ENCODE peak calls at places on chromosomes 4 and X, in four cellular contexts. T is H7, U is astrocyte, Z is mammary epithelial cell. B is an unnamed sample. For H3K36me3 and H3K27me3, the result is how much of the 10 kb centered on the place peaks cover.

GRCh38 chrX:125293792-125294780 is 25.6 kb upstream of the TEX13C start:
- DNase-seq in U (no peak), Z (no peak), T (no peak), B (no peak)

GRCh38 chr4:13329963-13330362 is 154.2 kb downstream of the RAB28 start:
- DNase-seq in T (no peak), Z (peak), U (peak), B (no peak)

GRCh38 chr4:12697970-12698369 is 786.2 kb downstream of the RAB28 start:
- DNase-seq in T (no peak), Z (no peak), U (no peak), B (no peak)

GRCh38 chr4:36243355-36244256 is 708 bp downstream of the ARAP2 start:
- DNase-seq in U (peak), T (peak), Z (peak), B (no peak)

GRCh38 chrX:78092296-78092695 is 11.8 kb upstream of the PGK1 start:
- DNase-seq in U (peak), Z (peak), T (peak), B (no peak)

GRCh38 chr4:113495790-113496189 is 265.7 kb downstream of the CAMK2D start:
- DNase-seq in T (no peak), U (no peak), Z (no peak), B (no peak)

GRCh38 chrX:39017062-39017461 is 215.8 kb downstream of the MID1IP1 start:
- DNase-seq in T (no peak), U (no peak), Z (no peak), B (no peak)

GRCh38 chrX:101602077-101602476 is 15.7 kb downstream of the ARMCX6 start:
- DNase-seq in T (no peak), U (no peak), Z (no peak), B (no peak)

GRCh38 chr4:1683903-1684755 is at the start of gene FAM53A:
- DNase-seq in U (peak), Z (peak), T (peak), B (no peak)

GRCh38 chrX:16839852-16840460 is 30.2 kb downstream of the RBBP7 start:
- DNase-seq in U (peak), T (peak), Z (peak), B (no peak)

GRCh38 chrX:37455381-37455780 is 106.2 kb downstream of the PRRG1 start:
- DNase-seq in T (no peak), Z (peak), U (no peak), B (no peak)

GRCh38 chr4:163331629-163332360 is 601 bp downstream of the NPY1R start:
- DNase-seq in T (peak), U (peak), Z (peak), B (no peak)

GRCh38 chr4:80153800-80154546 is 43.3 kb upstream of the PRDM8 start:
- DNase-seq in Z (no peak), T (no peak), U (peak), B (no peak)

GRCh38 chrX:134548257-134548732 is 88.3 kb downstream of the HPRT1 start:
- DNase-seq in U (no peak), Z (no peak), T (peak), B (no peak)

GRCh38 chrX:101229155-101229554 is 9.6 kb downstream of the DRP2 start:
- DNase-seq in Z (peak), U (peak), T (no peak), B (no peak)

GRCh38 chrX:102950908-102951866 is 14.1 kb downstream of the RAB40AL start:
- DNase-seq in T (peak), U (peak), Z (peak), B (no peak)

GRCh38 chr4:47442980-47443379 is 20.5 kb downstream of the COMMD8 start:
- DNase-seq in Z (no peak), U (no peak), T (no peak), B (no peak)

GRCh38 chrX:34350552-34350951 is 218.4 kb upstream of the FAM47A start:
- DNase-seq in Z (no peak), U (no peak), T (no peak), B (no peak)

GRCh38 chr4:48047421-48047844 is 30.9 kb downstream of the NIPAL1 start:
- DNase-seq in T (no peak), U (no peak), Z (no peak), B (no peak)

GRCh38 chr4:118018381-118018780 is 15.9 kb upstream of the NDST3 start:
- DNase-seq in T (no peak), Z (no peak), U (no peak), B (no peak)

GRCh38 chr4:3829954-3830773 is 64.0 kb downstream of the ADRA2C start:
- DNase-seq in U (no peak), T (peak), Z (no peak), B (no peak)

GRCh38 chr4:123304151-123305021 is 92.2 kb upstream of the SPRY1 start:
- DNase-seq in Z (no peak), U (no peak), T (peak), B (no peak)

GRCh38 chr4:87579478-87579877 is 28.9 kb upstream of the DSPP start:
- DNase-seq in T (no peak), Z (no peak), U (no peak), B (no peak)

GRCh38 chrX:117610806-117611205 is 505.8 kb downstream of the KLHL13 start:
- DNase-seq in U (no peak), Z (no peak), T (no peak), B (no peak)

GRCh38 chrX:115702982-115703381 is 142.0 kb downstream of the PLS3 start:
- DNase-seq in U (no peak), Z (no peak), T (no peak), B (no peak)

GRCh38 chr4:22444813-22445212 is 71.1 kb downstream of the ADGRA3 start:
- DNase-seq in T (no peak), U (no peak), Z (no peak), B (no peak)

GRCh38 chr4:167218022-167218608 is 16.2 kb downstream of the SPOCK3 start:
- DNase-seq in T (no peak), U (no peak), Z (no peak), B (no peak)

GRCh38 chrX:14873676-14874049 is 442 bp downstream of the MOSPD2 start:
- DNase-seq in Z (no peak), T (no peak), U (no peak), B (no peak)

GRCh38 chrX:125826774-125827451 is 339.2 kb downstream of the DCAF12L2 start:
- DNase-seq in Z (no peak), U (no peak), T (no peak), B (no peak)

GRCh38 chrX:151871244-151871643 is 41.4 kb upstream of the MAGEA4 start:
- DNase-seq in Z (peak), U (peak), T (no peak), B (peak)

GRCh38 chr4:94451669-94452475 is at the start of gene PDLIM5:
- DNase-seq in Z (peak), T (peak), U (peak), B (peak)

GRCh38 chr4:656651-657337 is 17.3 kb downstream of the ATP5ME start:
- DNase-seq in T (peak), U (no peak), Z (no peak), B (no peak)

GRCh38 chrX:108795240-108795639 is 58.9 kb upstream of the IRS4 start:
- DNase-seq in U (no peak), Z (no peak), T (peak), B (no peak)

GRCh38 chrX:47226531-47227333 is 6.1 kb upstream of the USP11 start:
- DNase-seq in U (no peak), Z (no peak), T (no peak), B (no peak)
- H3K36me3 ChIP-seq in U (under half), Z (under half), T (under half), B (under half)

GRCh38 chrX:131895807-131896206 is 127.3 kb upstream of the STK26 start:
- DNase-seq in T (no peak), U (no peak), Z (no peak), B (no peak)

DNA sequence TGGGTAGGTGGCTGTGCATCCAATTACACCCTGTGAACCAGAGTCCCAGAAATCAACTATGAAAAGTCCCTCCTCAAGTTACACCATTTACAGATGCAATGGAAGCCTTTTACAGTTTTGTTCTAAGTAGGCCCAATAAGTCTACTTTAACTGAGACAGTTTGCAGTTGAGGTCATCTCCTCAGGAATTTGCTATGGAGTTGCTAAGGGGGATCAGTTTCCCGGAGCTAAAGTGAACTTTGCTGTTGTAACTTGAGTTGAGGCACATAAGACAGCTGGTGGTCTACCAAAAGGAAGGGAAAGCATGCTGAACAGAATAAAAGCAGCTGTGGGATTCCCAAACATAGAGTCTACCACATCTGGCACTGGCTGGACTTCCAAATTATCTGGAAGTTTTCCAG is 121.5 kb upstream of the STK26 start:
- DNase-seq in U (no peak), Z (no peak), T (no peak), B (no peak)
- H3K4me3 ChIP-seq in U (no peak), Z (no peak), T (no peak), B (no peak)

GRCh38 chr4:183136880-183137279 is 37.8 kb downstream of the WWC2 start:
- DNase-seq in Z (peak), U (no peak), T (no peak), B (no peak)
- H3K27me3 ChIP-seq in Z (under half), U (under half), T (under half), B (under half)

DNA sequence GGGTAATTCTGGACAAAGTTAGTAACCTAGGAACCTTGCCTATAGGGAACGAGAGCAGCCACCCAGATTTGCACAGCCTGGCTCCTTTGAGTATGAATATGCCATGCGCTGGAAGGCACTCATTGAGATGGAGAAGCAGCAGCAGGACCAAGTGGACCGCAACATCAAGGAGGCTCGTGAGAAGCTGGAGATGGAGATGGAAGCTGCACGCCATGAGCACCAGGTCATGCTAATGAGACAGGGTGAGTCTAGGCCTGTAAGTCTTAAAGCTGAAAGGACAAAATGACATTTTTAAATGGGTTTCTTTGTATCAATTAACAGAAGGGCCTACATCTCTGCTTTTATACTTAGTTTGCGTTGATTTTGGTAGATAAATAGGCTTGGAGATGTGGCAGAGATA is 4.7 kb upstream of the ITGB1BP2 start:
- DNase-seq in U (no peak), T (no peak), Z (no peak), B (no peak)
- H3K36me3 ChIP-seq in U (under half), T (under half), Z (under half), B (under half)

GRCh38 chrX:22855693-22856092 is 144.1 kb upstream of the DDX53 start:
- DNase-seq in Z (no peak), T (no peak), U (no peak), B (no peak)
- H3K4me3 ChIP-seq in Z (no peak), T (no peak), U (no peak), B (no peak)

DNA sequence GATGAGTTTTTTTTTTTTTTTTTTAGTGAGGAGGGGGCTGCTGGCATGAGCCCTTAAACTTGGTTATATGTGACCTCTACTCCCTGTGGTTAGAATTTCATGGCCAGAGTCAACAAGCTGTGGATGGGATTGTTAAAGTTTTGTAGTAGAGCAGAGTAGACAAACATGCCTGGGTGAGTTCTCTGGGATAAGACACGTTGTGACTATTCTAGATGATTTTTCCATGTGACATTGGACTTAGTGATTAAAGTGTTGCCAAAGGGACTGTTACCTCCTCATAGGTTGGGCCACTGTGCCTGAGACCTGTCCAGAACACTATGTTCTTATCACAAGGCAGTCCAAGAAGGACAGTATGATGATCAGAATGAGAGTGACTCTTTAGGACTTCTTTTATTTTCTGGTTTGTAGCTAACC is 28.8 kb upstream of the ALB start:
- DNase-seq in U (no peak), T (no peak), Z (no peak), B (no peak)
- H3K27me3 ChIP-seq in U (under half), T (under half), Z (under half), B (under half)

DNA sequence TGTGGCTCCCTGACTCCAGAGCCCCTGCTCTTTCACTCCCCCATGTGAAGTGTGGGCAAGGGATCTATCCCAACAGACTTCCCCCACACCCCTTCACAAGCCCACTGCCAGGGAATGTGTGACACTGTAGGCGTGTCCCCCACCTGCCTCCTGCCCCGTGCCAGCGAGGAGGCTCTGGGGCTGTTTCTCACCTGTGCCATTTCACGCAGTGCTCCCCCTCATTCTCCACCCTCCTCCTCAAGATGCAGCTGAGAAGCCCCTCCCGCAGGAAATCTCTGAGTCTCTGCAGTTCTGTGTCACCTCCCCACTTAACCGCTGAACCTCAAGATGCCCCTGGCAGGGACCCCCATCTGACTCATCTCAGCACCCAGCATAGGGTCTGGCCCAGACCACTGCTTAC is 5.4 kb downstream of the MAN2B2 start:
- DNase-seq in T (peak), Z (no peak), U (no peak), B (no peak)
- H3K36me3 ChIP-seq in T (under half), Z (under half), U (under half), B (under half)

GRCh38 chrX:40107291-40108083 is 9.7 kb upstream of the BCOR start:
- DNase-seq in Z (no peak), T (peak), U (no peak), B (no peak)

GRCh38 chrX:40108959-40109287 is 11.2 kb upstream of the BCOR start:
- DNase-seq in Z (peak), U (peak), T (peak), B (no peak)

GRCh38 chrX:40106677-40107290 is 9.0 kb upstream of the BCOR start:
- DNase-seq in Z (no peak), T (peak), U (no peak), B (no peak)

GRCh38 chrX:40109288-40110008 is 11.7 kb upstream of the BCOR start:
- DNase-seq in U (no peak), Z (peak), T (peak), B (no peak)

GRCh38 chrX:40108084-40108958 is 10.6 kb upstream of the BCOR start:
- DNase-seq in T (peak), Z (no peak), U (no peak), B (no peak)
- H3K4me3 ChIP-seq in T (peak), Z (peak), U (peak), B (peak)